ENCODE peak calls at places on chromosome 20, in four cellular contexts. G is C1 segment of cervical spinal cord, M is nephron progenitor cell, V is mesendoderm. U is an unnamed sample.
A peak's percentile ranks its signal among the peaks of the same experiment; 100 is the strongest.

GRCh38 chr20:24998631-24999445 is 6.3 kb upstream of the APMAP start:
- DNase-seq in V (no peak), M (no peak), G (no peak), U (no peak)

GRCh38 chr20:9919271-9920014 is 80.6 kb upstream of the PAK5 start:
- DNase-seq in G (no peak), M (no peak), V (no peak), U (no peak)

GRCh38 chr20:22807646-22808045 is 223.3 kb upstream of the FOXA2 start:
- DNase-seq in G (no peak), V (no peak), M (no peak), U (no peak)

GRCh38 chr20:19936801-19937583 is 80.2 kb upstream of the NAA20 start:
- DNase-seq in G (no peak), V (no peak), M (no peak), U (no peak)

GRCh38 chr20:4684837-4685413 is 36.8 kb upstream of the PRND start:
- DNase-seq in M (no peak), G (peak; percentile 43), V (peak; percentile 34), U (peak; percentile 53)

GRCh38 chr20:33909331-33909921 is 84.3 kb upstream of the RALY start:
- DNase-seq in V (peak; percentile 71), M (no peak), G (no peak), U (peak; percentile 80)

GRCh38 chr20:21511485-21511849 is 2.4 kb downstream of the NKX2-2 start:
- DNase-seq in V (no peak), M (no peak), G (no peak), U (no peak)

GRCh38 chr20:43961541-43962471 is 47.2 kb downstream of the TOX2 start:
- DNase-seq in G (no peak), M (no peak), V (peak; percentile 26), U (no peak)

GRCh38 chr20:54177378-54177777 is 3.6 kb upstream of the CYP24A1 start:
- DNase-seq in M (no peak), G (no peak), V (no peak), U (no peak)

GRCh38 chr20:32451340-32451681 is 93.2 kb downstream of the ASXL1 start:
- DNase-seq in V (no peak), G (no peak), M (no peak), U (no peak)

GRCh38 chr20:31670371-31671228 is 32.9 kb downstream of the COX4I2 start:
- DNase-seq in G (peak; percentile 96), M (no peak), V (peak; percentile 38), U (peak; percentile 79)

GRCh38 chr20:48898210-48898609 is 23.3 kb upstream of the ARFGEF2 start:
- DNase-seq in V (no peak), M (no peak), G (no peak), U (no peak)

GRCh38 chr20:21719592-21720214 is 14.2 kb downstream of the PAX1 start:
- DNase-seq in G (no peak), M (peak; percentile 80), V (no peak), U (peak; percentile 70)

GRCh38 chr20:18705490-18705889 is 108.1 kb upstream of the SCP2D1 start:
- DNase-seq in V (no peak), M (no peak), G (no peak), U (peak; percentile 82)

U was measured in AG08396.